ENCODE peak calls at places on chromosome X, in six cellular contexts. A is foreskin fibroblast, S is choroid plexus epithelial cell, N is body of pancreas, U is lower leg skin, G is upper lobe of right lung. V is an unnamed sample.

GRCh38 chrX:42821803-42822443 is 44.0 kb upstream of the PPP1R2C start:
- DNase-seq in A (no peak), S (no peak), N (no peak), U (no peak), G (no peak), V (no peak)

GRCh38 chrX:72110051-72110926 is 21.4 kb downstream of the RTL5 start:
- DNase-seq in A (no peak), S (peak; percentile 14), N (no peak), U (peak; percentile 68), G (no peak), V (no peak)

GRCh38 chrX:103347682-103348397 is 8.5 kb upstream of the TCEAL9 start:
- DNase-seq in A (no peak), S (no peak), N (no peak), U (no peak), G (no peak), V (no peak)

GRCh38 chrX:39756086-39756883 is 341.5 kb downstream of the BCOR start:
- DNase-seq in A (no peak), S (no peak), N (peak; percentile 77), U (no peak), G (no peak), V (no peak)

GRCh38 chrX:94635003-94635402 is 961.0 kb downstream of the FAM133A start:
- DNase-seq in A (no peak), S (no peak), N (no peak), U (no peak), G (no peak), V (no peak)

GRCh38 chrX:119605739-119606507 is at the start of gene NKRF:
- DNase-seq in A (no peak), S (peak; percentile 93), N (peak; percentile 95), U (peak; percentile 97), G (peak; percentile 93), V (no peak)

GRCh38 chrX:11899091-11899490 is 141.1 kb downstream of the MSL3 start:
- DNase-seq in A (no peak), S (peak; percentile 66), N (no peak), U (no peak), G (no peak), V (peak; percentile 52)

GRCh38 chrX:41025926-41026325 is 59.3 kb upstream of the USP9X start:
- DNase-seq in A (no peak), S (peak; percentile 37), N (no peak), U (peak; percentile 52), G (no peak), V (no peak)

GRCh38 chrX:143788265-143788664 is 67.7 kb upstream of the SPANXN2 start:
- DNase-seq in A (no peak), S (peak; percentile 23), N (no peak), U (no peak), G (no peak), V (peak; percentile 43)

GRCh38 chrX:21740329-21741274 is 17.3 kb downstream of the SMPX start:
- DNase-seq in A (no peak), S (peak; percentile 85), N (peak; percentile 60), U (peak; percentile 86), G (no peak), V (peak; percentile 29)

GRCh38 chrX:78746496-78746895 is 1.0 kb upstream of the LPAR4 start:
- DNase-seq in A (no peak), S (no peak), N (no peak), U (no peak), G (no peak), V (no peak)

DNA sequence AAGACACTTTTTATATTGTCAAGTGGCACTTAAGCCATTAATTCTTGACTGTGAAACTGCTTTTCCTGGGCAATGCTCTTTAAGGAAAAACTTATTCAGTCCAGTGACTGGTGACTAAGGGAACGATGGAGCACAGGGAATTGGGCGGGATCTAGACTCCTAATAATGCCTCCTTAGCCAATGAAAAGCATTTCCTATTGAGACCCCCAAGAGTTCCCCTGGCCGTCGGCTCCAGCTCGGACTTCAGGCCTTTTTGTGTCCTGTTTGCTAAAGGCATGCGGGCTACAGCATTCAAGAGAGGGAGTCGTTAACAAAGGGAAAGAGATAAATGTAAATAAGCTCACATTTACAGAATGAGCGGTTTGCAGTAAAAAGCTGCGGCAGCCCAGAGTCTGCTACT is at the start of gene LPAR4:
- DNase-seq in A (peak; percentile 16), S (peak; percentile 19), N (no peak), U (no peak), G (no peak), V (peak; percentile 51)
- H3K4me3 ChIP-seq in A (peak within 1 kb of the TSS; percentile 61), S (peak within 1 kb of the TSS; percentile 55), N (no peak within 1 kb of the TSS), U (no peak within 1 kb of the TSS), G (peak within 1 kb of the TSS; percentile 8), V (peak within 1 kb of the TSS; percentile 40)

DNA sequence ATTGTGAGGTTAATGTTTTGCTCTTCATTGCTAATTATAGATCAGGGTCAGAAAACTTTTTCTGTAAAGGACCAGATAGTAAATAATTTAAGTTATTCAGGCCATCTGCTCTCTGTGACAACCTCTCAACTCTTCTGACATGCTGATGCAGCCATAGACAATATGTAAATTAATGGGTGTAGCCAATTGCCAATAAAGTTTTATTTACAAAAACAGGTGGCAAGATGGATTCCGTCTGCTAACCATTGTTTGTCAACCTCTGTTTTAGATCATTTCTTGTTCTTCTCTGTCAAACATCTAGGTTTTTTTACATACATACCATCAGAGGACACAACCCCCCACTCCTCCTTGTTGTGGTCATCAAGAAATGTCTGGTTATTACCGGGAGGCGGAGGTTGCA is 33.7 kb downstream of the ASB9 start:
- DNase-seq in A (no peak), S (no peak), N (no peak), U (no peak), G (no peak), V (no peak)
- H3K4me3 ChIP-seq in A (no peak overlapping the region), S (no peak overlapping the region), N (no peak overlapping the region), U (no peak overlapping the region), G (no peak overlapping the region), V (no peak overlapping the region)

GRCh38 chrX:623599-624323 is 6.8 kb upstream of the SHOX start:
- DNase-seq in A (no peak), S (peak; percentile 29), N (no peak), U (peak; percentile 53), G (no peak), V (no peak)
- H3K4me3 ChIP-seq in A (peak overlapping the region; percentile 30), S (no peak overlapping the region), N (no peak overlapping the region), U (no peak overlapping the region), G (no peak overlapping the region), V (no peak overlapping the region)

GRCh38 chrX:154541896-154542722 is 4.5 kb downstream of the G6PD start:
- DNase-seq in A (peak; percentile 89), S (peak; percentile 91), N (peak; percentile 63), U (peak; percentile 92), G (peak; percentile 79), V (peak; percentile 92)

GRCh38 chrX:154542723-154543424 is 3.8 kb downstream of the G6PD start:
- DNase-seq in A (no peak), S (no peak), N (no peak), U (no peak), G (peak; percentile 81), V (no peak)

GRCh38 chrX:154540897-154541535 is 5.6 kb downstream of the G6PD start:
- DNase-seq in A (no peak), S (no peak), N (no peak), U (no peak), G (peak; percentile 79), V (no peak)

GRCh38 chrX:154539077-154539476 is 7.6 kb downstream of the G6PD start:
- DNase-seq in A (no peak), S (no peak), N (no peak), U (no peak), G (no peak), V (no peak)

GRCh38 chrX:154541589-154541895 is 5.1 kb downstream of the G6PD start:
- DNase-seq in A (no peak), S (no peak), N (no peak), U (no peak), G (no peak), V (no peak)
- H3K4me3 ChIP-seq in A (no peak overlapping the region), S (no peak overlapping the region), N (no peak overlapping the region), U (no peak overlapping the region), G (no peak overlapping the region), V (no peak overlapping the region)

GRCh38 chrX:107827137-107827831 is 1.6 kb downstream of the MID2 start:
- DNase-seq in A (no peak), S (no peak), N (no peak), U (no peak), G (no peak), V (no peak)
- H3K4me3 ChIP-seq in A (peak overlapping the region; percentile 49), S (peak overlapping the region; percentile 62), N (no peak overlapping the region), U (peak overlapping the region; percentile 40), G (peak overlapping the region; percentile 60), V (peak overlapping the region; percentile 47)

GRCh38 chrX:153828308-153828707 is 2.0 kb downstream of the PDZD4 start:
- DNase-seq in A (no peak), S (peak; percentile 38), N (no peak), U (no peak), G (no peak), V (no peak)
- H3K4me3 ChIP-seq in A (no peak overlapping the region), S (peak overlapping the region; percentile 36), N (no peak overlapping the region), U (no peak overlapping the region), G (peak overlapping the region; percentile 36), V (no peak overlapping the region)

GRCh38 chrX:73577368-73577767 is 14.4 kb downstream of the CHIC1 start:
- DNase-seq in A (peak; percentile 62), S (peak; percentile 78), N (no peak), U (no peak), G (no peak), V (peak; percentile 81)
- H3K4me3 ChIP-seq in A (no peak overlapping the region), S (no peak overlapping the region), N (no peak overlapping the region), U (no peak overlapping the region), G (no peak overlapping the region), V (no peak overlapping the region)

GRCh38 chrX:33339219-33339618 is 127.9 kb upstream of the DMD start:
- DNase-seq in A (no peak), S (peak; percentile 12), N (no peak), U (no peak), G (no peak), V (no peak)
- H3K4me3 ChIP-seq in A (no peak overlapping the region), S (peak overlapping the region; percentile 23), N (no peak overlapping the region), U (no peak overlapping the region), G (peak overlapping the region; percentile 19), V (no peak overlapping the region)

DNA sequence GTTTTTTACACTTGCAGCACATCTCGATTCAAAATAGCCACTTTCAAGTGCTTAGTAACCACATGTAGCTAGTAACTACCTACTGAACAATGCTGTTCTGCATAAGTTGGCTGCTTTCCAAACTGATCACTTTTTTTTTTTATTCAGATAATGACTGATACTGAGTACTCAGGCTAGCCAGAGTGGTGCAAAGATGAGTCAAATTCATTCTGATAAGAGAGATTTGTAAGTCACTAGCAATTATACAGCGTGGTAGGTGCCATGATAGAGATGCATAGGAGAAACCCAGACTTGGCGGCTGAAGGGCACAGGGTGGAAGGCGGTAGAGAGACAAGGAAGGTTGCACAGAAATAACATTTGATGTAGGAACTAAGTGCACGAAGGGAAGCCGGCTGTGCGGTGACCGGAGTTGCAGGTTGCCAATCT is 357 bp upstream of the IGBP1 start:
- DNase-seq in A (no peak), S (no peak), N (no peak), U (no peak), G (no peak), V (no peak)
- H3K4me3 ChIP-seq in A (peak overlapping the region; percentile 88), S (peak overlapping the region; percentile 67), N (peak overlapping the region; percentile 39), U (peak overlapping the region; percentile 50), G (peak overlapping the region; percentile 68), V (peak overlapping the region; percentile 79)

V was measured in astrocyte of the spinal cord.